ENCODE peak calls at places on chromosomes 5 and 9, in four cellular contexts. One of them, this sample, is unnamed.

GRCh38 chr5:558326-558725 is 34.1 kb upstream of the SLC9A3 start:
- DNase-seq in fibroblast of pulmonary artery: no peak
- DNase-seq in PC-9: no peak
- DNase-seq in GM20000: no peak
- DNase-seq in this sample: no peak

GRCh38 chr5:140381972-140382371 is 19.7 kb upstream of the ANKHD1 start:
- DNase-seq in fibroblast of pulmonary artery: no peak
- DNase-seq in GM20000: no peak
- DNase-seq in PC-9: no peak
- DNase-seq in this sample: no peak

GRCh38 chr9:137607141-137607857 is 1.8 kb downstream of the ARRDC1 start:
- DNase-seq in fibroblast of pulmonary artery: no peak
- DNase-seq in GM20000: no peak
- DNase-seq in PC-9: peak
- DNase-seq in this sample: no peak

GRCh38 chr5:103918668-103919367 is 356.2 kb upstream of the NUDT12 start:
- DNase-seq in fibroblast of pulmonary artery: peak
- DNase-seq in GM20000: no peak
- DNase-seq in PC-9: no peak
- DNase-seq in this sample: no peak

GRCh38 chr5:89728134-89728533 is 681.4 kb downstream of the CETN3 start:
- DNase-seq in PC-9: no peak
- DNase-seq in GM20000: no peak
- DNase-seq in fibroblast of pulmonary artery: no peak
- DNase-seq in this sample: no peak

GRCh38 chr9:4866239-4866969 is 73.7 kb downstream of the RCL1 start:
- DNase-seq in GM20000: no peak
- DNase-seq in fibroblast of pulmonary artery: no peak
- DNase-seq in PC-9: no peak
- DNase-seq in this sample: no peak

GRCh38 chr5:111680737-111681413 is 76.1 kb downstream of the NREP start:
- DNase-seq in fibroblast of pulmonary artery: peak
- DNase-seq in PC-9: peak
- DNase-seq in GM20000: no peak
- DNase-seq in this sample: no peak

GRCh38 chr9:81653240-81653639 is 36.1 kb downstream of the TLE1 start:
- DNase-seq in PC-9: no peak
- DNase-seq in fibroblast of pulmonary artery: peak
- DNase-seq in GM20000: no peak
- DNase-seq in this sample: no peak

GRCh38 chr5:100448250-100448649 is 86.9 kb upstream of the FAM174A start:
- DNase-seq in GM20000: no peak
- DNase-seq in fibroblast of pulmonary artery: no peak
- DNase-seq in PC-9: no peak
- DNase-seq in this sample: no peak

GRCh38 chr9:120921751-120922181 is 4.8 kb downstream of the TRAF1 start:
- DNase-seq in GM20000: no peak
- DNase-seq in PC-9: no peak
- DNase-seq in fibroblast of pulmonary artery: no peak
- DNase-seq in this sample: no peak

DNA sequence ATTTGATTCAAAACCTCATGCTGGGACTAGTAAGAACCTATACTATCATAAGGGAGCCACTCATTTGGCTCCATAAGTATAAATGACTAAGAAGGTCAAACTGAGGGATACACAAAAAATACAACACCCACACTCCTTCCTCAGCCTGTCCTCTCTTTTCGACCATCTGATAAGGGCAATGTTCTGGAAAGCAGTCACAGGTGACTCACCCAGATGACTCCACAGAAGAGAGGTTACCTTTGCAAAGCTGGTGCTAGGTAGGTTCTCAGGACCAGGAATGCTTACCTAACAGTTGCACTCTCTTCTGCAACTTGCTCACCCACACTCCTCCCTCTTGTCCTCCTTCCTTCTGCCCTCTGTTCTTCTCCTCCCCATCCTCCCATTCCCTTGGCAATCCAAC is 32.9 kb downstream of the LHFPL2 start:
- DNase-seq in PC-9: peak
- DNase-seq in fibroblast of pulmonary artery: no peak
- DNase-seq in GM20000: no peak
- DNase-seq in this sample: no peak
- TF ChIP-seq CTCF in PC-9: no peak
- TF ChIP-seq CTCF in fibroblast of pulmonary artery: no peak
- TF ChIP-seq CTCF in GM20000: no peak
- TF ChIP-seq CTCF in this sample: no peak

GRCh38 chr5:106843812-106844416 is 826.8 kb downstream of the EFNA5 start:
- DNase-seq in fibroblast of pulmonary artery: peak
- DNase-seq in PC-9: no peak
- DNase-seq in GM20000: no peak
- DNase-seq in this sample: no peak
- TF ChIP-seq CTCF in fibroblast of pulmonary artery: peak
- TF ChIP-seq CTCF in PC-9: peak
- TF ChIP-seq CTCF in GM20000: no peak
- TF ChIP-seq CTCF in this sample: peak

DNA sequence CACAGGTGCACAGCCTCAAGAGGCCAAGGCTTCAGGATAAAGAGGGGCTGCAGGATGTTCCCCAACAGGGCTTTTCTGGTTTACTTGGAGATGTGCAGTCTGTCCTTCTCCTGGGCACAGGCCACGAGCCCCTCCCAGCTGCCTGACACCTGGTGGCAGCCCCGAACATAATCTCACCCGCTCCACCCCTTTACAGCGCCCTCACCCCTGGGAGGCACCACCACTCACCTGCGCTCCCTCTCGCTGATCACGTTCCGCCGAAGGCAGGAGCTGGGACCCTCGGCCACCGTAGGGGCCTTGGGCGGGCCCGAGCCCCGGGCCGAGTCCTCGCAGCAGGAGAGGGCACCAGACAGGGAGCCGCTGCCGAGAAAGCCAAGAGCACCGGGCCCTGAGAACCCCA is 514 bp downstream of the SOHLH1 start:
- DNase-seq in GM20000: no peak
- DNase-seq in fibroblast of pulmonary artery: no peak
- DNase-seq in PC-9: no peak
- DNase-seq in this sample: no peak
- TF ChIP-seq CTCF in GM20000: no peak
- TF ChIP-seq CTCF in fibroblast of pulmonary artery: no peak
- TF ChIP-seq CTCF in PC-9: no peak
- TF ChIP-seq CTCF in this sample: no peak

GRCh38 chr5:2913306-2913705 is 161.8 kb upstream of the IRX2 start:
- DNase-seq in GM20000: no peak
- DNase-seq in PC-9: no peak
- DNase-seq in fibroblast of pulmonary artery: no peak
- DNase-seq in this sample: no peak
- TF ChIP-seq CTCF in GM20000: no peak
- TF ChIP-seq CTCF in PC-9: no peak
- TF ChIP-seq CTCF in fibroblast of pulmonary artery: no peak
- TF ChIP-seq CTCF in this sample: no peak